ENCODE peak calls at places on chromosomes 5 and 9, in five cellular contexts. N is MCF 10A, A is adrenal gland, R is Panc1, S is foreskin fibroblast. K is an unnamed sample.

GRCh38 chr5:160333726-160334125 is 21.4 kb upstream of the CCNJL start:
- DNase-seq in S (no peak), R (no peak), A (no peak), N (peak), K (peak)

GRCh38 chr9:38708759-38709158 is 11.2 kb downstream of the FAM240B start:
- DNase-seq in A (no peak), N (no peak), R (no peak), S (peak), K (no peak)

GRCh38 chr5:146041180-146041789 is 64.1 kb downstream of the PLAC8L1 start:
- DNase-seq in R (no peak), A (no peak), N (peak), S (no peak), K (no peak)

GRCh38 chr9:14136047-14136446 is 177.9 kb downstream of the NFIB start:
- DNase-seq in R (no peak), S (no peak), N (no peak), A (no peak), K (no peak)

GRCh38 chr5:126472538-126472889 is 49.3 kb downstream of the GRAMD2B start:
- DNase-seq in S (no peak), A (no peak), R (no peak), N (no peak), K (no peak)

GRCh38 chr9:19371942-19372341 is 8.1 kb downstream of the RPS6 start:
- DNase-seq in S (no peak), N (no peak), A (no peak), R (no peak), K (peak)

GRCh38 chr5:16135003-16135402 is 44.6 kb downstream of the MARCHF11 start:
- DNase-seq in N (no peak), S (peak), A (no peak), R (no peak), K (no peak)

GRCh38 chr9:111399772-111400563 is 69.9 kb upstream of the OR2K2 start:
- DNase-seq in N (peak), R (peak), S (no peak), A (no peak), K (peak)

GRCh38 chr5:125073090-125073489 is 326.7 kb upstream of the ZNF608 start:
- DNase-seq in R (no peak), A (no peak), N (no peak), S (no peak), K (no peak)

GRCh38 chr9:38208206-38208901 is 139.3 kb upstream of the SHB start:
- DNase-seq in R (no peak), N (peak), A (no peak), S (no peak), K (peak)

GRCh38 chr5:137231535-137231934 is 267.6 kb downstream of the SPOCK1 start:
- DNase-seq in N (peak), R (no peak), A (no peak), S (no peak), K (peak)

GRCh38 chr9:18761742-18762141 is 271.3 kb downstream of the SAXO1 start:
- DNase-seq in R (no peak), N (no peak), A (no peak), S (no peak), K (no peak)

GRCh38 chr5:172144291-172144815 is 43.7 kb downstream of the STK10 start:
- DNase-seq in A (no peak), N (no peak), S (no peak), R (no peak), K (no peak)

GRCh38 chr9:97293207-97293721 is 14.2 kb upstream of the CCDC180 start:
- DNase-seq in S (peak), A (peak), N (peak), R (no peak), K (no peak)

GRCh38 chr5:112968411-112969106 is 8.0 kb upstream of the DCP2 start:
- DNase-seq in A (no peak), N (no peak), R (no peak), S (no peak), K (peak)

GRCh38 chr9:112028242-112029221 is 131.9 kb downstream of the UGCG start:
- DNase-seq in N (no peak), R (no peak), A (no peak), S (no peak), K (no peak)

GRCh38 chr9:105479846-105480245 is 32.0 kb downstream of the FSD1L start:
- DNase-seq in R (no peak), N (no peak), S (no peak), A (no peak), K (no peak)

GRCh38 chr5:179795863-179796833 is 2.4 kb downstream of the LTC4S start:
- DNase-seq in R (no peak), N (peak), A (peak), S (peak), K (peak)

GRCh38 chr9:38686923-38687322 is 33.0 kb downstream of the FAM240B start:
- DNase-seq in S (no peak), R (no peak), A (no peak), N (no peak), K (no peak)

GRCh38 chr9:99011161-99011709 is 67.5 kb downstream of the COL15A1 start:
- DNase-seq in S (no peak), A (no peak), N (peak), R (no peak), K (no peak)

GRCh38 chr5:83097582-83098265 is 20.4 kb downstream of the XRCC4 start:
- DNase-seq in S (peak), N (no peak), R (no peak), A (no peak), K (peak)

GRCh38 chr5:124698774-124699173 is 47.7 kb downstream of the ZNF608 start:
- DNase-seq in R (no peak), N (no peak), A (no peak), S (peak), K (no peak)

GRCh38 chr5:173412566-173412965 is 84.4 kb upstream of the STC2 start:
- DNase-seq in A (no peak), S (peak), R (no peak), N (no peak), K (no peak)

GRCh38 chr9:93097496-93098205 is 1.6 kb downstream of the CARD19 start:
- DNase-seq in N (no peak), S (no peak), A (no peak), R (no peak), K (no peak)

GRCh38 chr9:6852243-6852963 is 94.6 kb downstream of the KDM4C start:
- DNase-seq in N (peak), S (peak), R (peak), A (peak), K (peak)

GRCh38 chr9:21265421-21266189 is 25.8 kb upstream of the IFNA14 start:
- DNase-seq in A (no peak), N (no peak), S (no peak), R (no peak), K (peak)

GRCh38 chr9:11457809-11458785 is 845.3 kb upstream of the PTPRD start:
- DNase-seq in A (no peak), S (no peak), N (peak), R (no peak), K (peak)

GRCh38 chr5:62315376-62316049 is 9.5 kb downstream of the KIF2A start:
- DNase-seq in S (no peak), A (no peak), R (no peak), N (no peak), K (peak)

GRCh38 chr9:6414291-6414690 is 1.3 kb downstream of the UHRF2 start:
- DNase-seq in A (no peak), R (no peak), S (no peak), N (no peak), K (peak)

GRCh38 chr9:87883274-87883673 is 597 bp downstream of the SPATA31E1 start:
- DNase-seq in R (no peak), N (no peak), S (no peak), A (no peak), K (no peak)

GRCh38 chr5:145283101-145283500 is 552.0 kb downstream of the PRELID2 start:
- DNase-seq in R (no peak), N (peak), A (no peak), S (no peak), K (peak)

GRCh38 chr5:135010502-135011354 is 23.3 kb downstream of the PITX1 start:
- DNase-seq in N (peak), R (no peak), S (no peak), A (no peak), K (no peak)
- TF ChIP-seq CTCF in N (peak), R (no peak), S (peak), A (no peak), K (peak)

GRCh38 chr5:150159741-150160179 is 4.1 kb upstream of the PDGFRB start:
- DNase-seq in N (no peak), R (no peak), A (no peak), S (peak), K (no peak)

GRCh38 chr5:150162142-150162513 is 4.5 kb upstream of the CDX1 start:
- DNase-seq in R (no peak), S (no peak), A (no peak), N (no peak), K (no peak)

GRCh38 chr5:150163035-150163434 is 3.5 kb upstream of the CDX1 start:
- DNase-seq in R (no peak), A (no peak), S (no peak), N (no peak), K (no peak)

GRCh38 chr5:150160448-150161069 is 4.9 kb upstream of the PDGFRB start:
- DNase-seq in S (no peak), A (no peak), N (no peak), R (no peak), K (no peak)

DNA sequence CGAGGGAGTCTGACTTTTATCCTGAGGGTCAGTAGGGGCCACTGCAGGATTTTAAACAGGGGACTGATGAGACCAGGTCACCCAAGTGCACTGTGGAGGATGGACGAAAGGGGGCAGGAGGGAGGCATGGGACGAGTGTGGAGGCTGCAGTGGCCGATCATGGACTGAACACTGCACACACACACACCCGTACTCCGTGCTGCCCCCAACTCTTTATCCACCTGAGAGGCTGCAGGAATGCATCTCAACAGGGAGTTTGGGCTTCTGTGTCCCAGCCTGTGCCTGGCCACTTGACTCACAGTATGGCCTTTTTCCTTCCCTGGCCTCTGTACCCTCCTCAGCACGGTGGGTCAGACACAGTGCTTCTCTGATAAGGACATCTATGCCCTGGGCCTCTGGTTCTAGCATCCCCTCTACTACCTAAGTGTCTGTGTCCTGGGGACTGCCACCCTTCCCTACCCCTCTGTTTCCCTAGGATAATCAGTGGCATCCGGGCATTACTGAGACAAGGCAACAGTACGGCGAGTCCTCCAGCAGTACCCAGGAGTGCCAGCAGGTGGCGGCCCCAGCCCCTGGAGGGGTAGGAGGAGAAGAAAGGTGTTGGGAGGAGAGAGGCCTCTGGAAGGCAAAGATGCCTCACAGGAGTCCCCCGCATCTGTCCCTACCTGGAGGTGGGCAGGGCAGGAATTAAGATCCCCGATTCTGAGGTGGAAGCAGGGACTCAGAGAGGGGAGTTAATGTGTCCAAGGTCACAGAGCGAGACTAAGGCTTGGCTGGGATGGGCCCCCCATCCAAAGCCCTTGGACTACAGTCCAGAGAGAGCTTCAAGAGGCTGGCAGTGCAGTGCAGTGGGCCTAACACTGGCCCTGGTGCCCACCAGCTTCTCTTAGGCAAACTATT is 5.1 kb upstream of the CDX1 start:
- DNase-seq in S (no peak), A (peak), R (peak), N (peak), K (peak)
- TF ChIP-seq CTCF in S (peak), A (peak), R (peak), N (peak), K (peak)

DNA sequence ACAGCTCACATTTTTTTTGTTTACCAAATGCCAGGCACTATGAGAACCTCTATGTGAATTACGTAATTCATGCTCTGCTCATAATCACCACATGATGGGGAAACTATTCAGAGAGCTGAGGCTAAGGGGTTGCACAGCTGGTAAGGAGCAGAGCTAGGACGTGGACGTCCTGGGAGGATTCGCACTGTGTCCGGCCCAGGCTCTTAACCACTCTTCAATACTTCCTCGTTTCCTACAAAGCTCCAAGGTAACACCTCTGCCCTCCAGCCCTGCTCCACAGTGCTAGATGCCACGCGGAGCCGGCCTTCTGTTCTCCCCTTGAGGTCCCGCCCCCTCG is 8.7 kb downstream of the PHF19 start:
- DNase-seq in N (no peak), R (no peak), A (no peak), S (no peak), K (no peak)
- TF ChIP-seq CTCF in N (no peak), R (no peak), A (no peak), S (no peak), K (peak)

GRCh38 chr9:128159784-128160602 is at the start of gene BBLN:
- DNase-seq in S (peak), N (peak), R (peak), A (peak), K (peak)
- TF ChIP-seq CTCF in S (no peak), N (no peak), R (no peak), A (no peak), K (no peak)

DNA sequence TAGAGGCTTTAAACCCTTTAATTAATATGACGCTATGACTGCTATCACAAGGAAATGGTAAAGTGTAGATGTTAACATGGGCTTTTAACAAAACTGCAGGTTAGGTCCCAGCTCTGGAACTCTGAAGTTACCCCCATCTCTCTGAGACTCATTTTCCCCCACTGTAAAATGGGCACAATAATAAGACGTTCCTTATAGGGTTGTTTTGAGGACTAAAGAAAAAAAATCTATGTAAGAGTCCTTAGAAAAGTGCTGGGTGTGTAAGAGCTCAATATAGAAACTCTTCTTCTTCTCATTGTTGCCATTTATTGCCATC is 45.8 kb upstream of the STK32A start:
- DNase-seq in R (no peak), N (no peak), A (no peak), S (no peak), K (no peak)
- TF ChIP-seq CTCF in R (peak), N (no peak), A (no peak), S (no peak), K (no peak)

GRCh38 chr5:176296-176823 is 14.9 kb upstream of the LRRC14B start:
- DNase-seq in A (no peak), R (no peak), S (no peak), N (no peak), K (no peak)
- TF ChIP-seq CTCF in A (no peak), R (no peak), S (no peak), N (no peak), K (no peak)